ENCODE peak calls at places on chromosomes 6 and 20, in ten cellular contexts. B is neural progenitor cell, I is GM13977, S is endothelial cell of umbilical vein, A is mucosa of descending colon, Z is suprapubic skin, O is endothelial cell, L is lung, F is left lung, X is esophagus squamous epithelium. G is an unnamed sample.

GRCh38 chr6:169231790-169232506 is 21.7 kb downstream of the THBS2 start:
- DNase-seq in Z (peak; percentile 61), I (no peak), X (no peak), A (no peak), L (no peak), O (no peak), B (no peak), S (no peak), F (no peak), G (no peak)

GRCh38 chr6:110034637-110035096 is 56.6 kb downstream of the GPR6 start:
- DNase-seq in I (no peak), X (no peak), S (no peak), L (peak; percentile 11), A (no peak), Z (no peak), B (no peak), F (no peak), O (no peak), G (no peak)

GRCh38 chr6:103534814-103535213 is 1324.9 kb downstream of the HACE1 start:
- DNase-seq in X (no peak), A (no peak), L (no peak), B (no peak), F (no peak), Z (no peak), I (no peak), S (no peak), O (no peak), G (no peak)

GRCh38 chr6:57252975-57253374 is 30.9 kb upstream of the RAB23 start:
- DNase-seq in X (no peak), B (no peak), O (no peak), S (no peak), L (no peak), Z (no peak), I (no peak), A (no peak), F (no peak), G (no peak)

GRCh38 chr6:26553739-26554668 is 15.8 kb downstream of the HMGN4 start:
- DNase-seq in O (peak; percentile 79), L (peak; percentile 78), F (peak; percentile 70), X (no peak), Z (peak; percentile 89), A (peak; percentile 79), I (peak; percentile 48), S (peak; percentile 93), B (peak; percentile 82), G (peak; percentile 67)

GRCh38 chr6:83190596-83190995 is 2.5 kb downstream of the PGM3 start:
- DNase-seq in F (no peak), A (no peak), I (no peak), Z (no peak), L (no peak), O (no peak), X (no peak), B (no peak), S (no peak), G (no peak)

GRCh38 chr6:12233693-12234551 is 56.2 kb upstream of the EDN1 start:
- DNase-seq in S (peak; percentile 86), F (no peak), X (no peak), I (peak; percentile 27), O (peak; percentile 12), A (no peak), B (peak; percentile 32), Z (no peak), L (peak; percentile 43), G (peak; percentile 15)

GRCh38 chr6:105894556-105894955 is 191.6 kb upstream of the PRDM1 start:
- DNase-seq in O (no peak), I (no peak), B (no peak), X (no peak), F (no peak), Z (no peak), A (no peak), S (no peak), L (no peak), G (no peak)

GRCh38 chr20:43726811-43727338 is at the start of gene GTSF1L:
- DNase-seq in X (no peak), L (no peak), O (no peak), I (no peak), B (no peak), Z (no peak), F (no peak), S (peak; percentile 45), A (no peak), G (no peak)

GRCh38 chr20:56875052-56875663 is 246.1 kb downstream of the TFAP2C start:
- DNase-seq in F (no peak), O (no peak), Z (no peak), A (no peak), S (no peak), X (no peak), B (no peak), I (no peak), L (no peak), G (no peak)

GRCh38 chr6:37102299-37103168 is 67.4 kb upstream of the PIM1 start:
- DNase-seq in X (no peak), Z (peak; percentile 94), F (peak; percentile 89), O (peak; percentile 76), L (peak; percentile 85), I (peak; percentile 87), B (peak; percentile 96), A (peak; percentile 89), S (peak; percentile 83), G (peak; percentile 70)

GRCh38 chr20:23160536-23161243 is 74.6 kb upstream of the CD93 start:
- DNase-seq in L (no peak), O (no peak), X (no peak), S (no peak), F (no peak), I (no peak), Z (no peak), A (no peak), B (peak; percentile 42), G (no peak)

GRCh38 chr6:98470821-98471220 is 363.6 kb upstream of the POU3F2 start:
- DNase-seq in I (no peak), B (no peak), L (no peak), A (no peak), O (no peak), F (no peak), Z (no peak), X (no peak), S (no peak), G (no peak)

GRCh38 chr6:66421570-66421969 is 714.5 kb upstream of the EYS start:
- DNase-seq in L (no peak), A (no peak), F (no peak), S (no peak), X (no peak), B (peak; percentile 47), O (peak; percentile 5), I (no peak), Z (no peak), G (no peak)

GRCh38 chr6:33988121-33989015 is 157.5 kb downstream of the GRM4 start:
- DNase-seq in O (no peak), F (no peak), L (no peak), I (no peak), X (no peak), A (peak; percentile 82), B (no peak), Z (peak; percentile 40), S (no peak), G (no peak)

GRCh38 chr6:27893836-27894807 is 18.1 kb downstream of the OR2B2 start:
- DNase-seq in I (peak; percentile 58), X (peak; percentile 41), Z (peak; percentile 93), O (peak; percentile 89), B (peak; percentile 94), S (peak; percentile 92), A (peak; percentile 85), F (peak; percentile 90), L (peak; percentile 91), G (peak; percentile 58)

DNA sequence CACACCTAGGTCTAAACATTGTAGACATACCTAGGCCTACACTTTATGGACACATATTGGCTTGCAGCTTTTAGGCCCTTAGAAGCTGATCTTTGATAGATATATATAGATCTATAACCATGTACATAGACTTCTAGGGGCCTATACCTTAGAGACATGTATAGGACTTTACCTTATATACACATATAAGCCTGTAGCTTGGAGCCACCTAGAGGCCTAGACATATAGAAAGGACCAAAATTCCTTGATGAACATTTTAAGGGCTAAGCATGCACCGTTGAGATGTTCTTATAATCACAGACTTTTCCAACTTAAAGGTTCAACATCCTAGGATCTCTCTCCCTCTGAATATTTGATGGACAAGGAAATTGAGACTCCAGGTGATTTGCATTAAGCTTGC is 371.7 kb upstream of the SASH1 start:
- DNase-seq in L (no peak), S (peak; percentile 14), X (no peak), I (no peak), O (no peak), B (peak; percentile 34), Z (no peak), A (no peak), F (no peak), G (no peak)
- TF ChIP-seq CTCF in L (no peak), S (no peak), X (no peak), I (peak; percentile 7), O (no peak), B (peak; percentile 51), Z (no peak), A (no peak), F (no peak), G (no peak)

GRCh38 chr6:11123978-11124377 is 12.5 kb upstream of the ERVFRD-1 start:
- DNase-seq in I (no peak), F (no peak), B (no peak), A (no peak), Z (no peak), L (no peak), X (no peak), O (no peak), S (no peak), G (no peak)
- TF ChIP-seq CTCF in I (no peak), F (no peak), B (peak; percentile 18), A (no peak), Z (no peak), L (no peak), X (peak; percentile 12), O (no peak), S (no peak), G (no peak)

GRCh38 chr20:10501377-10501776 is 66.3 kb downstream of the SLX4IP start:
- DNase-seq in I (no peak), O (no peak), B (no peak), F (peak; percentile 63), L (peak; percentile 56), Z (no peak), X (no peak), S (no peak), A (no peak), G (no peak)
- TF ChIP-seq CTCF in I (no peak), O (no peak), B (no peak), F (no peak), L (no peak), Z (no peak), X (no peak), S (no peak), A (no peak), G (no peak)

DNA sequence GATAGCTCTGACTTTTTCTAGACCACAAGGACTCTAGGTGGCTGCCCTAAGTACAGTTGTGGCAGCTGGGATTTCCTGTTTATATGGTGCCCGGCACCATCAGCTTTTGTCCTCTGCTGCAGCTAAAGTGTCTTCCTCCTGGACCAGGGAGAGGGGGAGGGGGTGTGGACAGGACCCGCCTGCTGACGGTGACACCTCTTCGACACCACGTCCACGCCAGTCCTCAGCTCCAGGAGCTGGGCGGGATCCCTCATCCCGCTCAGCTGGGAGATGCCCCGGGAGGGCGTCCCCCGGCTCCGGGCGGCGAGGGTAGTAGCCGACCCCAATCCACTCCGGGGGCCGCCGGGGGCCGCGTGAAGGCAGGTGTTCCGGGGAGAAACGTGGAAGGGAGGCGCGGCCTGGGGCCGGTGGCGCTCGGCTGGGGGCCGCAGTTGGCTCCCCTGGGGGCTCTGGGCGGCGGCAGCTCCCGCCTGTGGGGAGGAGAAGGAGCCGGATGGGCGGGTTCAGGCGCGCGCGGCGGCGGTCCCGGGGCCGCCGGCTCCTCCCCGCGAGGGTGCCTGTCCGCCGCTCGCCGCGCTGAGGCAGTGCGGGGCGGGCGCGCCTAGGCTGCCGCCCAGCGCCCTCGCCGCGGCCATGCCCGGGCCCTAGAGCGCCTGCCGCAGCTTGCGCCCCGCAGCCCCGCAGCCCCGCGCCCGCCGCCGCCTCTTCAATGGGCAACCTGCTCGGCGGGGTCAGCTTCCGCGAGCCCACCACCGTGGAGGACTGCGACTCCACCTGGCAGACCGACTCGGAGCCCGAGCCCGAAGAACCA is at the start of gene OGFRL1:
- DNase-seq in I (peak; percentile 87), B (peak; percentile 86), A (peak; percentile 86), F (peak; percentile 79), X (no peak), O (peak; percentile 70), Z (peak; percentile 85), L (peak; percentile 71), S (peak; percentile 56), G (peak; percentile 80)
- TF ChIP-seq CTCF in I (no peak), B (no peak), A (peak; percentile 12), F (no peak), X (no peak), O (no peak), Z (peak; percentile 15), L (no peak), S (peak; percentile 5), G (no peak)